ENCODE peak calls at places on chromosomes 3 and 15, in four cellular contexts. Q is frontal cortex; U is activated CD4-positive, CD25-positive, alpha-beta regulatory T cell; K is stimulated activated CD4-positive, alpha-beta T cell treated with anti-CD3 and anti-CD28 coated beads, TNF-alpha, amount 100 ng/mL, for 4 hours. I is an unnamed sample.

GRCh38 chr3:148943531-148944200 is 47.7 kb upstream of the GYG1 start:
- DNase-seq in Q (peak; percentile 77), U (no peak), K (no peak), I (no peak)

GRCh38 chr3:108455212-108455705 is 55.1 kb downstream of the MYH15 start:
- DNase-seq in Q (no peak), U (no peak), K (no peak), I (no peak)

GRCh38 chr15:91885714-91886265 is 32.3 kb downstream of the SLCO3A1 start:
- DNase-seq in Q (no peak), U (no peak), K (no peak), I (no peak)

GRCh38 chr15:79657722-79658121 is 225.6 kb downstream of the MINAR1 start:
- DNase-seq in Q (no peak), U (no peak), K (no peak), I (no peak)

GRCh38 chr3:141452045-141452444 is 34.8 kb upstream of the RASA2 start:
- DNase-seq in Q (no peak), U (peak; percentile 5), K (no peak), I (no peak)

GRCh38 chr3:87855626-87856025 is 203.2 kb downstream of the CGGBP1 start:
- DNase-seq in Q (no peak), U (no peak), K (no peak), I (no peak)

GRCh38 chr3:184568918-184569829 is 7.6 kb downstream of the EPHB3 start:
- DNase-seq in Q (peak; percentile 71), U (no peak), K (no peak), I (no peak)

GRCh38 chr3:104132566-104132997 is 1234.1 kb upstream of the ALCAM start:
- DNase-seq in Q (no peak), U (no peak), K (no peak), I (no peak)

GRCh38 chr3:37114251-37115145 is 59.9 kb downstream of the LRRFIP2 start:
- DNase-seq in Q (no peak), U (no peak), K (no peak), I (no peak)

GRCh38 chr15:100768501-100768931 is 111.1 kb upstream of the ALDH1A3 start:
- DNase-seq in Q (no peak), U (no peak), K (no peak), I (peak; percentile 9)

GRCh38 chr3:57164606-57165573 is at the start of gene IL17RD:
- DNase-seq in Q (peak; percentile 87), U (peak; percentile 20), K (peak; percentile 13), I (no peak)

GRCh38 chr3:15903164-15903563 is 105.4 kb upstream of the ANKRD28 start:
- DNase-seq in Q (no peak), U (no peak), K (no peak), I (no peak)

GRCh38 chr3:128734523-128735189 is 8.7 kb downstream of the RAB7A start:
- DNase-seq in Q (no peak), U (no peak), K (no peak), I (no peak)

GRCh38 chr15:40549894-40550293 is 14.9 kb downstream of the CCDC32 start:
- DNase-seq in Q (no peak), U (no peak), K (no peak), I (no peak)

GRCh38 chr3:38968403-38968802 is 83.3 kb downstream of the SCN11A start:
- DNase-seq in Q (no peak), U (no peak), K (no peak), I (no peak)

GRCh38 chr15:96125681-96126080 is 204.8 kb upstream of the NR2F2 start:
- DNase-seq in Q (no peak), U (no peak), K (no peak), I (no peak)

GRCh38 chr3:196947136-196947859 is 5.0 kb upstream of the NCBP2 start:
- DNase-seq in Q (no peak), U (no peak), K (no peak), I (no peak)

GRCh38 chr3:46104706-46105105 is 77.4 kb upstream of the XCR1 start:
- DNase-seq in Q (no peak), U (no peak), K (no peak), I (no peak)

GRCh38 chr15:70761046-70761445 is 2.3 kb downstream of the UACA start:
- DNase-seq in Q (no peak), U (no peak), K (no peak), I (no peak)

GRCh38 chr3:129224984-129225393 is 24.4 kb upstream of the COPG1 start:
- DNase-seq in Q (peak; percentile 69), U (no peak), K (no peak), I (no peak)